ENCODE peak calls at places on chromosomes 16 and 17, in nine cellular contexts. I is HFF-Myc; Y is right atrium auricular region; O is DMS153; Z is lower leg skin; E is hypothalamus; X is stimulated activated CD4-positive, alpha-beta T cell treated with anti-CD3 and anti-CD28 coated beads, Interleukin-12 subunit alpha, Interleukin-12 subunit beta, amount 100 ng/mL, for 48 hours; H is fibroblast of the conjunctiva; J is EL. G is an unnamed sample.

GRCh38 chr17:63497708-63498483 is 21.0 kb downstream of the ACE start:
- DNase-seq in E (no peak), J (peak), X (no peak), Z (no peak), H (no peak), I (no peak), O (peak), Y (no peak), G (no peak)

GRCh38 chr17:11642655-11643054 is 44.4 kb downstream of the DNAH9 start:
- DNase-seq in H (no peak), E (no peak), Y (no peak), X (no peak), Z (no peak), O (no peak), I (no peak), J (no peak), G (peak)

GRCh38 chr17:75207760-75208159 is 2.3 kb downstream of the NUP85 start:
- DNase-seq in Z (no peak), E (no peak), X (no peak), O (no peak), H (no peak), I (no peak), J (no peak), Y (no peak), G (no peak)

GRCh38 chr17:50949128-50950001 is 83.2 kb upstream of the TOB1 start:
- DNase-seq in H (no peak), I (no peak), J (no peak), X (no peak), Y (no peak), Z (no peak), E (no peak), O (no peak), G (no peak)

GRCh38 chr16:24729967-24730815 is 740 bp downstream of the TNRC6A start:
- DNase-seq in H (no peak), O (no peak), Z (peak), J (peak), X (no peak), I (no peak), Y (no peak), E (no peak), G (no peak)

GRCh38 chr16:1152123-1152638 is 725 bp upstream of the CACNA1H start:
- DNase-seq in E (no peak), Z (no peak), H (no peak), Y (no peak), X (peak), I (no peak), O (no peak), J (no peak), G (no peak)

GRCh38 chr17:73232587-73233373 is 28.9 kb downstream of the CPSF4L start:
- DNase-seq in X (peak), I (no peak), H (no peak), O (no peak), E (no peak), J (peak), Y (no peak), Z (peak), G (no peak)

GRCh38 chr16:56384074-56384721 is 41.1 kb downstream of the AMFR start:
- DNase-seq in Z (no peak), I (no peak), Y (no peak), H (no peak), O (no peak), J (no peak), E (no peak), X (no peak), G (peak)

GRCh38 chr16:84036982-84037425 is 5.6 kb downstream of the SLC38A8 start:
- DNase-seq in Y (no peak), J (no peak), H (no peak), E (no peak), X (no peak), I (no peak), Z (no peak), O (no peak), G (no peak)

GRCh38 chr16:87538594-87538993 is 45.8 kb upstream of the ZCCHC14 start:
- DNase-seq in Z (no peak), Y (no peak), O (no peak), J (no peak), H (peak), X (no peak), I (no peak), E (no peak), G (no peak)

GRCh38 chr16:12387311-12387710 is 410.8 kb downstream of the SNX29 start:
- DNase-seq in H (no peak), O (no peak), X (no peak), J (no peak), Y (no peak), Z (no peak), E (no peak), I (no peak), G (no peak)

GRCh38 chr16:5451641-5452040 is 354.0 kb upstream of the EEF2KMT start:
- DNase-seq in I (no peak), O (no peak), H (no peak), J (no peak), E (no peak), X (no peak), Y (no peak), Z (no peak), G (no peak)

GRCh38 chr17:40086150-40087044 is 14.0 kb downstream of the NR1D1 start:
- DNase-seq in I (no peak), E (no peak), Z (peak), Y (no peak), H (no peak), J (peak), X (no peak), O (no peak), G (no peak)

GRCh38 chr17:71460943-71461342 is 659.9 kb upstream of the SOX9 start:
- DNase-seq in E (no peak), I (no peak), Y (no peak), H (peak), Z (no peak), J (peak), O (no peak), X (no peak), G (no peak)

GRCh38 chr17:28372203-28372944 is 880 bp downstream of the SARM1 start:
- DNase-seq in E (no peak), Z (no peak), J (peak), O (no peak), X (no peak), H (no peak), I (no peak), Y (no peak), G (no peak)

GRCh38 chr17:74493381-74493833 is 27.0 kb downstream of the CD300A start:
- DNase-seq in Z (peak), Y (no peak), O (peak), E (no peak), X (peak), J (peak), H (peak), I (peak), G (no peak)

GRCh38 chr17:55549140-55549539 is 37.9 kb upstream of the SMIM36 start:
- DNase-seq in O (no peak), X (no peak), E (no peak), Y (no peak), H (no peak), Z (no peak), I (no peak), J (peak), G (no peak)

GRCh38 chr17:6162216-6162615 is 92.0 kb downstream of the WSCD1 start:
- DNase-seq in J (no peak), Y (no peak), O (no peak), E (no peak), H (no peak), X (no peak), I (no peak), Z (no peak), G (no peak)

GRCh38 chr16:13038591-13038990 is 137.2 kb downstream of the SHISA9 start:
- DNase-seq in O (no peak), E (no peak), Y (no peak), H (no peak), I (no peak), Z (no peak), X (no peak), J (no peak), G (no peak)

GRCh38 chr17:12395733-12396354 is 269.8 kb upstream of the MYOCD start:
- DNase-seq in E (no peak), Z (no peak), O (no peak), I (no peak), J (no peak), Y (no peak), X (no peak), H (no peak), G (no peak)

GRCh38 chr16:87828071-87828971 is 41.0 kb downstream of the SLC7A5 start:
- DNase-seq in J (no peak), Z (no peak), O (peak), I (no peak), H (no peak), X (no peak), Y (no peak), E (no peak), G (no peak)

GRCh38 chr16:1137604-1138003 is 15.3 kb upstream of the CACNA1H start:
- DNase-seq in H (peak), O (no peak), E (no peak), Z (no peak), X (no peak), Y (no peak), J (peak), I (peak), G (no peak)

GRCh38 chr17:48577330-48577945 is 712 bp downstream of the HOXB4 start:
- DNase-seq in E (no peak), I (no peak), X (no peak), J (no peak), Y (no peak), Z (no peak), H (no peak), O (no peak), G (no peak)

GRCh38 chr16:50455288-50455845 is 86.6 kb upstream of the BRD7 start:
- DNase-seq in O (no peak), I (no peak), H (no peak), Z (no peak), E (no peak), J (no peak), Y (no peak), X (no peak), G (no peak)

GRCh38 chr17:78226752-78227454 is 4.5 kb upstream of the TMEM235 start:
- DNase-seq in Z (no peak), Y (no peak), O (peak), X (no peak), E (no peak), I (no peak), J (no peak), H (no peak), G (no peak)

GRCh38 chr17:47829870-47830269 is 1.5 kb downstream of the MRPL10 start:
- DNase-seq in J (no peak), O (no peak), Y (no peak), X (no peak), E (no peak), I (no peak), H (no peak), Z (no peak), G (no peak)

GRCh38 chr17:7732981-7733557 is 15.5 kb downstream of the DNAH2 start:
- DNase-seq in I (no peak), Z (no peak), X (no peak), Y (no peak), E (no peak), H (no peak), J (no peak), O (no peak), G (no peak)

G was measured in esophagus muscularis mucosa.